ENCODE peak calls at places on chromosome 12, in five cellular contexts. I, P, C, J and T are unnamed samples. For H3K9me3, the result is how much of the 10 kb centered on the place peaks cover.

GRCh38 chr12:74599932-74600331 is 62.3 kb downstream of the ATXN7L3B start:
- DNase-seq in I (no peak), P (no peak), J (no peak), C (no peak), T (no peak)

GRCh38 chr12:13811061-13811460 is 170.3 kb downstream of the GRIN2B start:
- DNase-seq in P (no peak), J (no peak), C (no peak), I (no peak), T (no peak)

GRCh38 chr12:124906606-124907261 is 7.7 kb downstream of the UBC start:
- DNase-seq in J (peak), C (peak), P (peak), I (peak), T (peak)

GRCh38 chr12:1093166-1093751 is 102.2 kb downstream of the ERC1 start:
- DNase-seq in C (no peak), P (peak), J (peak), I (no peak), T (no peak)

GRCh38 chr12:53223006-53223305 is 9.1 kb downstream of the RARG start:
- DNase-seq in I (no peak), P (no peak), J (no peak), C (no peak), T (no peak)

GRCh38 chr12:89731614-89732013 is 23.0 kb upstream of the ATP2B1 start:
- DNase-seq in C (no peak), P (no peak), I (no peak), J (no peak), T (no peak)

GRCh38 chr12:123723011-123723410 is 10.9 kb downstream of the ATP6V0A2 start:
- DNase-seq in P (no peak), J (no peak), I (no peak), C (no peak), T (no peak)

GRCh38 chr12:6615802-6616201 is 8.6 kb upstream of the CHD4 start:
- DNase-seq in J (no peak), P (no peak), I (no peak), C (no peak), T (no peak)

GRCh38 chr12:102374190-102374589 is 106.2 kb downstream of the IGF1 start:
- DNase-seq in I (no peak), J (no peak), C (no peak), P (no peak), T (no peak)

GRCh38 chr12:56581418-56582145 is 48.5 kb downstream of the BAZ2A start:
- DNase-seq in P (no peak), J (no peak), C (no peak), I (no peak), T (no peak)

GRCh38 chr12:54561164-54561563 is 11.8 kb downstream of the PDE1B start:
- DNase-seq in P (no peak), J (no peak), I (no peak), C (no peak), T (no peak)

GRCh38 chr12:120598674-120599463 is 17.7 kb upstream of the POP5 start:
- DNase-seq in I (no peak), J (no peak), P (no peak), C (no peak), T (peak)

GRCh38 chr12:96803969-96804368 is 103.1 kb upstream of the NEDD1 start:
- DNase-seq in C (no peak), I (no peak), P (no peak), J (no peak), T (no peak)

GRCh38 chr12:70645494-70646317 is 8.5 kb upstream of the PTPRB start:
- DNase-seq in C (no peak), I (peak), P (peak), J (no peak), T (peak)

GRCh38 chr12:27524839-27525238 is 833 bp downstream of the PPFIBP1 start:
- DNase-seq in I (no peak), J (no peak), P (no peak), C (no peak), T (no peak)

GRCh38 chr12:64893961-64894360 is 69.5 kb downstream of the TBC1D30 start:
- DNase-seq in I (no peak), C (no peak), P (no peak), J (no peak), T (no peak)

GRCh38 chr12:120290541-120291312 is 976 bp downstream of the RNU4-2 start:
- DNase-seq in C (no peak), P (no peak), I (peak), J (no peak), T (peak)

GRCh38 chr12:94186461-94187237 is 38.3 kb downstream of the PLXNC1 start:
- DNase-seq in P (no peak), C (peak), J (peak), I (no peak), T (no peak)

GRCh38 chr12:58969227-58969626 is 48.9 kb upstream of the LRIG3 start:
- DNase-seq in J (no peak), C (no peak), P (no peak), I (no peak), T (no peak)

GRCh38 chr12:111405856-111406473 is at the start of gene SH2B3:
- DNase-seq in J (no peak), I (peak), P (no peak), C (no peak), T (no peak)

GRCh38 chr12:58888131-58888783 is 32.0 kb downstream of the LRIG3 start:
- DNase-seq in I (no peak), P (no peak), C (no peak), J (no peak), T (peak)

GRCh38 chr12:108129017-108129812 is at the start of gene WSCD2:
- DNase-seq in P (peak), C (no peak), I (peak), J (peak), T (peak)
- TF ChIP-seq POLR2AphosphoS5 in P (no peak), C (no peak), I (no peak), J (no peak), T (no peak)

GRCh38 chr12:57655541-57656240 is 22.7 kb upstream of the B4GALNT1 start:
- DNase-seq in I (no peak), P (no peak), C (no peak), J (no peak), T (no peak)
- H3K9me3 ChIP-seq in I (under half), P (under half), C (under half), J (under half), T (under half)

GRCh38 chr12:78966926-78967325 is 102.4 kb downstream of the SYT1 start:
- DNase-seq in C (no peak), P (no peak), J (no peak), I (no peak), T (no peak)
- TF ChIP-seq POLR2AphosphoS5 in C (no peak), P (no peak), J (no peak), I (no peak), T (no peak)

GRCh38 chr12:132949936-132950837 is 5.9 kb downstream of the ZNF605 start:
- DNase-seq in C (no peak), J (no peak), P (no peak), I (no peak), T (no peak)

GRCh38 chr12:132945806-132946506 is 10.2 kb downstream of the ZNF605 start:
- DNase-seq in P (no peak), I (no peak), C (no peak), J (no peak), T (no peak)

GRCh38 chr12:132946507-132946820 is 9.6 kb downstream of the ZNF605 start:
- DNase-seq in I (no peak), J (no peak), P (no peak), C (no peak), T (no peak)

GRCh38 chr12:132950844-132951535 is 5.1 kb downstream of the ZNF605 start:
- DNase-seq in I (no peak), J (no peak), C (no peak), P (no peak), T (no peak)

GRCh38 chr12:132948146-132949066 is 7.7 kb downstream of the ZNF605 start:
- DNase-seq in I (no peak), C (no peak), J (no peak), P (no peak), T (no peak)
- H3K9me3 ChIP-seq in I (half or more), C (half or more), J (under half), P (under half), T (under half)

GRCh38 chr12:117126335-117126734 is 27.1 kb upstream of the TESC start:
- DNase-seq in I (no peak), J (no peak), P (no peak), C (no peak), T (no peak)

GRCh38 chr12:117129391-117129790 is 30.2 kb upstream of the TESC start:
- DNase-seq in J (no peak), P (no peak), I (no peak), C (no peak), T (no peak)

GRCh38 chr12:117125769-117126168 is 26.6 kb upstream of the TESC start:
- DNase-seq in J (no peak), P (no peak), I (no peak), C (no peak), T (no peak)

GRCh38 chr12:117130806-117131205 is 31.6 kb upstream of the TESC start:
- DNase-seq in I (no peak), P (no peak), C (no peak), J (no peak), T (no peak)

DNA sequence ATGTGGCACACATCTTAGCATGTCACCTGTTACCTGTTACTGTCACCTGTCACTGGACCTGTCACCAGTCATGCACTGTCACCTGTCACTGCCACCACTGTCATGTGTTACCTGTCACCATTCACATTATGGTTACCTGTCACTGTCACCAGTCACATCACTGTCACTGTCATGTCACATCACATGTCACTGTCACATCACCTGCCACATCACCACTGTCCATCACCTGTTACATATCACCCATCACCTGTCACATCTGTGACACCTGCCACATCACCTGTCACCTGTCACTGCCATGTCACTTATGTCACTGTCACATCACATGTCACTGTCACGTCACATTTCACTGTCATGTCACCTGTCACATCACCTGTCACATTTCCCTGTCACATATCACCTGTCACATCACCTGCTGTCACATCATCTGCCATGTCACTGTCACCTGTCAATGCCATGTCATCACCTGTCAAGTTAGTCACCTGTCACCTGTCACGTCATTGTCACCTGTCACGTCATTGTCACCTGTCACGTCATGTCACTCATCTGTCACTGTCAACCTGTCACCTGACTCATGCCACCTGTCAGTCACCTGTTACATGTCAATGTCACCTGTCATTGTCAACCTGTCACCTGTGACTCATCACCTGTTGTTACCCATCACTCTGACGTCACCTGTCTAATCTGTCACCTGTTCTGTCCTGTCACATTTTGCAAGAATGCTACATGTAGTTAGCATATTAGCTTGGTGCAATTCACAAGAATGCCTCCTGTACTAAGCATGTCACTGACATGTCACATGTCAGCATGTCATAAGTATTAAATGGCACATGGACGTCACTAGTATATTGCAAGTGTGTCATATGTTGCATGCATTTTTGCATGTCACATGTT is 29.0 kb upstream of the TESC start:
- DNase-seq in I (no peak), P (no peak), C (no peak), J (no peak), T (no peak)
- TF ChIP-seq POLR2AphosphoS5 in I (no peak), P (no peak), C (peak), J (no peak), T (peak)

GRCh38 chr12:130461868-130462557 is 124.3 kb downstream of the PIWIL1 start:
- DNase-seq in I (no peak), P (no peak), C (no peak), J (no peak), T (no peak)

GRCh38 chr12:130462558-130462924 is 124.9 kb downstream of the PIWIL1 start:
- DNase-seq in J (no peak), C (no peak), P (no peak), I (no peak), T (no peak)

GRCh38 chr12:130460611-130461478 is 123.2 kb downstream of the PIWIL1 start:
- DNase-seq in C (no peak), I (no peak), P (no peak), J (peak), T (no peak)

GRCh38 chr12:130458341-130458740 is 120.7 kb downstream of the PIWIL1 start:
- DNase-seq in P (no peak), I (no peak), J (no peak), C (no peak), T (no peak)

GRCh38 chr12:130459916-130460315 is 122.2 kb downstream of the PIWIL1 start:
- DNase-seq in I (no peak), J (peak), P (no peak), C (no peak), T (no peak)
- H3K9me3 ChIP-seq in I (under half), J (under half), P (under half), C (under half), T (under half)

DNA sequence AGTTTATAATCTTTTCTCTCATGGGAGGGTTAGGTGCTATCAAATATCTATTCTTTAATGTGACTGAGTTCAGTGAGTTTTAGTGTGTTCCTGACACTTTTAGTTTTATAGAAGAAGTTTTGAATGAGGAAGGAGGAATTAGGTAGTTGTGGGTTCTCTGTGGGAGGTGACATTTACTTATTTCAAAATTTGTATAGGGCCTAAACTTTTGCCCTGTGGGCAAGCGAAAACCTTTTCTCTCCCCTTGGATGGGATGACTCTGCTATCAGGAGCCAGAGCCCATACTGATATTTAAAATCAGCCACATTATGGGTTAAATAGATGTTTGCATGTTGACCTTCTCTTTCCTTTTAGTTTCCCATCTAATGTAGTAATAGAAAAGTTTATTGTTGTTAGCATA is 43.6 kb downstream of the SPATS2 start:
- DNase-seq in J (no peak), P (no peak), C (no peak), I (no peak), T (no peak)
- TF ChIP-seq POLR2AphosphoS5 in J (no peak), P (no peak), C (no peak), I (no peak), T (no peak)